ENCODE peak calls at places on chromosomes 11 and 22, in six cellular contexts. One of them, this sample, is unnamed. For H3K27me3, the result is how much of the 10 kb centered on the place peaks cover.

GRCh38 chr11:26551186-26551801 is 20.8 kb downstream of the MUC15 start:
- DNase-seq in HL-60: no peak
- DNase-seq in fibroblast of lung: peak
- DNase-seq in Karpas-422: no peak
- DNase-seq in PC-9: no peak
- DNase-seq in tibial nerve: no peak
- DNase-seq in this sample: no peak

GRCh38 chr11:46296520-46297448 is 19.3 kb downstream of the CREB3L1 start:
- DNase-seq in fibroblast of lung: peak
- DNase-seq in tibial nerve: no peak
- DNase-seq in PC-9: peak
- DNase-seq in Karpas-422: no peak
- DNase-seq in HL-60: no peak
- DNase-seq in this sample: no peak

GRCh38 chr11:130216591-130217132 is 57.1 kb downstream of the ST14 start:
- DNase-seq in fibroblast of lung: no peak
- DNase-seq in HL-60: no peak
- DNase-seq in PC-9: no peak
- DNase-seq in tibial nerve: no peak
- DNase-seq in Karpas-422: no peak
- DNase-seq in this sample: no peak

GRCh38 chr22:29116397-29117123 is 43.7 kb downstream of the KREMEN1 start:
- DNase-seq in fibroblast of lung: peak
- DNase-seq in tibial nerve: no peak
- DNase-seq in Karpas-422: no peak
- DNase-seq in PC-9: no peak
- DNase-seq in HL-60: peak
- DNase-seq in this sample: no peak

GRCh38 chr11:126335463-126335760 is 20.1 kb upstream of the ST3GAL4 start:
- DNase-seq in Karpas-422: no peak
- DNase-seq in tibial nerve: no peak
- DNase-seq in HL-60: no peak
- DNase-seq in fibroblast of lung: no peak
- DNase-seq in PC-9: no peak
- DNase-seq in this sample: no peak

GRCh38 chr11:61814958-61815789 is 1.6 kb downstream of the FADS1 start:
- DNase-seq in fibroblast of lung: peak
- DNase-seq in PC-9: peak
- DNase-seq in Karpas-422: peak
- DNase-seq in HL-60: peak
- DNase-seq in tibial nerve: peak
- DNase-seq in this sample: peak

GRCh38 chr11:62556102-62556871 is 9.7 kb upstream of the AHNAK start:
- DNase-seq in PC-9: peak
- DNase-seq in tibial nerve: peak
- DNase-seq in fibroblast of lung: peak
- DNase-seq in HL-60: peak
- DNase-seq in Karpas-422: peak
- DNase-seq in this sample: peak

GRCh38 chr22:50184004-50184461 is 1.7 kb upstream of the TRABD start:
- DNase-seq in HL-60: peak
- DNase-seq in Karpas-422: no peak
- DNase-seq in fibroblast of lung: peak
- DNase-seq in PC-9: peak
- DNase-seq in tibial nerve: peak
- DNase-seq in this sample: no peak

GRCh38 chr11:13136272-13136596 is 127.1 kb downstream of the RASSF10 start:
- DNase-seq in HL-60: no peak
- DNase-seq in fibroblast of lung: no peak
- DNase-seq in PC-9: no peak
- DNase-seq in Karpas-422: no peak
- DNase-seq in tibial nerve: no peak
- DNase-seq in this sample: no peak

GRCh38 chr11:59560702-59561469 is 49.5 kb downstream of the OR4D9 start:
- DNase-seq in fibroblast of lung: peak
- DNase-seq in tibial nerve: peak
- DNase-seq in HL-60: peak
- DNase-seq in PC-9: peak
- DNase-seq in Karpas-422: peak
- DNase-seq in this sample: no peak

GRCh38 chr11:121329786-121330395 is 37.3 kb downstream of the SC5D start:
- DNase-seq in fibroblast of lung: no peak
- DNase-seq in HL-60: no peak
- DNase-seq in tibial nerve: no peak
- DNase-seq in Karpas-422: no peak
- DNase-seq in PC-9: no peak
- DNase-seq in this sample: no peak

GRCh38 chr11:121328967-121329653 is 36.5 kb downstream of the SC5D start:
- DNase-seq in PC-9: no peak
- DNase-seq in fibroblast of lung: no peak
- DNase-seq in Karpas-422: no peak
- DNase-seq in tibial nerve: no peak
- DNase-seq in HL-60: peak
- DNase-seq in this sample: no peak

GRCh38 chr11:121328213-121328966 is 35.8 kb downstream of the SC5D start:
- DNase-seq in PC-9: no peak
- DNase-seq in tibial nerve: no peak
- DNase-seq in HL-60: no peak
- DNase-seq in fibroblast of lung: no peak
- DNase-seq in Karpas-422: peak
- DNase-seq in this sample: no peak

GRCh38 chr11:121334973-121335711 is 42.6 kb downstream of the SC5D start:
- DNase-seq in HL-60: no peak
- DNase-seq in tibial nerve: no peak
- DNase-seq in Karpas-422: peak
- DNase-seq in PC-9: no peak
- DNase-seq in fibroblast of lung: no peak
- DNase-seq in this sample: no peak

DNA sequence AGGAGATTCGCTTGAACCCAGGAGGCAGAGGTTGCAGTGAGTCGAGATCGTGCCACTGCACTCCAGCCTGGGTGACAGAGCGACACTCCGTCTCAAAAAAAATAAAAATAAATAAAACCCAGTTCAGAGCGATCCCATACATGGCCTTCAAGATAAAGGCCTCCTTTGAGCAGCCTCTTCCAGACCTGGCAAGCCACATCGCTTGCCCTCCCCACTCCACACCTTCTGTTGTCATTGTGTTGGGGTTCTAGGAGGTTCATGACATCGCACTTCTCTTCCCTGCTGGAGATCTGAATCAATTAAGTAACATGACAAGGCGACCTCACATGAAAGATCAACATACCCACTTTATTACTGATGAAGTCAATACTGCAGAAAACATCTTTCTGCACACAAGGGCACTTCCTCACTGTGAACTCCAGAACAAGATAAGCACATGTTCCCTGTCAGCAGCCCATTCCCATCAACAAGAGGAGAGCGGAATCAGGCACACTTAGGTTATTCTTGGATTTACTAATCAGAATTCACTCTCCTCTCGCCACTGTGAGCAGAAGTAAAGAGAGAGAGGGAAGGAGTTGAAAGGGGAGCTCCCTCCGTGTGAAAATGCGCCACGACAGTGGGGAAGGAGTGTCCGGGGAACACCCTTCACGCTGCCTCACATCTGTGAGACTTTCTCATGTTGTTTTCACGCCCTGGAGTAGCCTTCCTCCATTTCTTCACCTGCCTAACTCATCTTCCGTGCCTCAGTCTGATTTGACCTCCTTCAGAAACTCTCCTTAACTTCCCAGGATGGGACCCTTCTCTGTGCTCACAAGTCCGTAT is 38.3 kb downstream of the SC5D start:
- DNase-seq in tibial nerve: no peak
- DNase-seq in fibroblast of lung: no peak
- DNase-seq in HL-60: no peak
- DNase-seq in Karpas-422: no peak
- DNase-seq in PC-9: no peak
- DNase-seq in this sample: no peak
- H3K27me3 ChIP-seq in tibial nerve: under half
- H3K27me3 ChIP-seq in fibroblast of lung: under half
- H3K27me3 ChIP-seq in HL-60: under half
- H3K27me3 ChIP-seq in Karpas-422: under half
- H3K27me3 ChIP-seq in PC-9: half or more
- H3K27me3 ChIP-seq in this sample: under half

GRCh38 chr22:36350751-36351594 is 36.8 kb downstream of the MYH9 start:
- DNase-seq in fibroblast of lung: peak
- DNase-seq in PC-9: no peak
- DNase-seq in tibial nerve: no peak
- DNase-seq in Karpas-422: no peak
- DNase-seq in HL-60: no peak
- DNase-seq in this sample: no peak

GRCh38 chr22:36355362-36355761 is 32.4 kb downstream of the MYH9 start:
- DNase-seq in fibroblast of lung: no peak
- DNase-seq in PC-9: no peak
- DNase-seq in Karpas-422: no peak
- DNase-seq in HL-60: no peak
- DNase-seq in tibial nerve: no peak
- DNase-seq in this sample: no peak

GRCh38 chr22:36349726-36350125 is 38.0 kb downstream of the MYH9 start:
- DNase-seq in HL-60: no peak
- DNase-seq in Karpas-422: no peak
- DNase-seq in PC-9: no peak
- DNase-seq in tibial nerve: no peak
- DNase-seq in fibroblast of lung: peak
- DNase-seq in this sample: no peak

GRCh38 chr22:36352775-36353507 is 34.8 kb downstream of the MYH9 start:
- DNase-seq in fibroblast of lung: peak
- DNase-seq in tibial nerve: peak
- DNase-seq in HL-60: no peak
- DNase-seq in Karpas-422: no peak
- DNase-seq in PC-9: no peak
- DNase-seq in this sample: no peak

GRCh38 chr22:36351921-36352774 is 35.6 kb downstream of the MYH9 start:
- DNase-seq in HL-60: no peak
- DNase-seq in Karpas-422: no peak
- DNase-seq in tibial nerve: no peak
- DNase-seq in fibroblast of lung: peak
- DNase-seq in PC-9: no peak
- DNase-seq in this sample: no peak
- H3K4me3 ChIP-seq in HL-60: no peak
- H3K4me3 ChIP-seq in Karpas-422: no peak
- H3K4me3 ChIP-seq in tibial nerve: peak
- H3K4me3 ChIP-seq in fibroblast of lung: peak
- H3K4me3 ChIP-seq in PC-9: no peak
- H3K4me3 ChIP-seq in this sample: no peak

GRCh38 chr11:64716471-64717267 is 6.3 kb downstream of the NRXN2 start:
- DNase-seq in tibial nerve: no peak
- DNase-seq in PC-9: no peak
- DNase-seq in fibroblast of lung: no peak
- DNase-seq in Karpas-422: no peak
- DNase-seq in HL-60: no peak
- DNase-seq in this sample: no peak

GRCh38 chr11:64713781-64714363 is 9.1 kb downstream of the NRXN2 start:
- DNase-seq in Karpas-422: no peak
- DNase-seq in PC-9: no peak
- DNase-seq in fibroblast of lung: no peak
- DNase-seq in HL-60: no peak
- DNase-seq in tibial nerve: no peak
- DNase-seq in this sample: no peak

GRCh38 chr11:64713031-64713780 is 9.8 kb downstream of the NRXN2 start:
- DNase-seq in HL-60: peak
- DNase-seq in Karpas-422: no peak
- DNase-seq in PC-9: no peak
- DNase-seq in fibroblast of lung: peak
- DNase-seq in tibial nerve: no peak
- DNase-seq in this sample: no peak

GRCh38 chr11:64715756-64716470 is 7.1 kb downstream of the NRXN2 start:
- DNase-seq in Karpas-422: no peak
- DNase-seq in fibroblast of lung: no peak
- DNase-seq in tibial nerve: no peak
- DNase-seq in PC-9: no peak
- DNase-seq in HL-60: no peak
- DNase-seq in this sample: no peak

GRCh38 chr11:64714664-64715063 is 8.3 kb downstream of the NRXN2 start:
- DNase-seq in fibroblast of lung: no peak
- DNase-seq in Karpas-422: peak
- DNase-seq in PC-9: no peak
- DNase-seq in tibial nerve: no peak
- DNase-seq in HL-60: no peak
- DNase-seq in this sample: no peak
- H3K27me3 ChIP-seq in fibroblast of lung: under half
- H3K27me3 ChIP-seq in Karpas-422: under half
- H3K27me3 ChIP-seq in PC-9: half or more
- H3K27me3 ChIP-seq in tibial nerve: under half
- H3K27me3 ChIP-seq in HL-60: under half
- H3K27me3 ChIP-seq in this sample: under half

GRCh38 chr11:76655466-76656086 is 15.0 kb downstream of the LRRC32 start:
- DNase-seq in Karpas-422: no peak
- DNase-seq in fibroblast of lung: no peak
- DNase-seq in HL-60: no peak
- DNase-seq in PC-9: no peak
- DNase-seq in tibial nerve: no peak
- DNase-seq in this sample: no peak

GRCh38 chr11:76657139-76657823 is 13.3 kb downstream of the LRRC32 start:
- DNase-seq in Karpas-422: no peak
- DNase-seq in tibial nerve: no peak
- DNase-seq in fibroblast of lung: no peak
- DNase-seq in HL-60: no peak
- DNase-seq in PC-9: no peak
- DNase-seq in this sample: no peak

GRCh38 chr11:76656571-76657081 is 13.9 kb downstream of the LRRC32 start:
- DNase-seq in fibroblast of lung: no peak
- DNase-seq in Karpas-422: no peak
- DNase-seq in PC-9: no peak
- DNase-seq in tibial nerve: no peak
- DNase-seq in HL-60: no peak
- DNase-seq in this sample: no peak

GRCh38 chr11:76654980-76655379 is 15.6 kb downstream of the LRRC32 start:
- DNase-seq in fibroblast of lung: no peak
- DNase-seq in Karpas-422: no peak
- DNase-seq in HL-60: no peak
- DNase-seq in tibial nerve: no peak
- DNase-seq in PC-9: no peak
- DNase-seq in this sample: no peak

DNA sequence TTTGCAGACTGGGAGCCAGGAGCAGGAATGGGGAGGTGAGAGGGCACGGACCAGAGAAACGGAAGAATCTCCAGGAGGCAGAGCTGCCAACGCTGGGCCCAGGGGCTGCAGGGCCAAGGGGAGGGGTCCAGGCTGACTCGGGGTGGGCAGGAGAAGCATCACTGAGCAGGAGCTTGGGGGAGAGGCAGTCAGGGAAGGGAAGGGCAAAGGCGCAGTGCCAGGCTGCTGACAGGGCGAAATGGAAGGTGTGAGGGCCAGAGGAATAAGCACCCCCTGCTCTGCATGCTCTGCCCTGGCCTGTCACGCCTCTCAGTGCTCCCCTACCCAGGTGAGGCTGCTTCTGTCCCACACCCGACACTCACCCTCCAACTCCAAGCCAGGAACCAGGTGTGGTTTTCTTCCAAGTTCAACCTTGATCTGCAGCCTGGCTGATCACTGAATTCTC is 14.4 kb downstream of the LRRC32 start:
- DNase-seq in PC-9: no peak
- DNase-seq in HL-60: no peak
- DNase-seq in fibroblast of lung: no peak
- DNase-seq in tibial nerve: no peak
- DNase-seq in Karpas-422: no peak
- DNase-seq in this sample: no peak
- H3K4me3 ChIP-seq in PC-9: no peak
- H3K4me3 ChIP-seq in HL-60: no peak
- H3K4me3 ChIP-seq in fibroblast of lung: no peak
- H3K4me3 ChIP-seq in tibial nerve: no peak
- H3K4me3 ChIP-seq in Karpas-422: no peak
- H3K4me3 ChIP-seq in this sample: no peak

GRCh38 chr11:119872911-119873310 is 143.9 kb upstream of the NECTIN1 start:
- DNase-seq in Karpas-422: no peak
- DNase-seq in PC-9: no peak
- DNase-seq in HL-60: no peak
- DNase-seq in fibroblast of lung: no peak
- DNase-seq in tibial nerve: no peak
- DNase-seq in this sample: no peak
- H3K27me3 ChIP-seq in Karpas-422: under half
- H3K27me3 ChIP-seq in PC-9: half or more
- H3K27me3 ChIP-seq in HL-60: under half
- H3K27me3 ChIP-seq in fibroblast of lung: under half
- H3K27me3 ChIP-seq in tibial nerve: under half
- H3K27me3 ChIP-seq in this sample: under half